ENCODE peak calls at places on chromosomes 16 and 17, in seven cellular contexts. P is iPS DF 6.9; A is esophagus squamous epithelium; C is vagina; D is CD8-positive, alpha-beta T cell; G is CD8-positive, alpha-beta memory T cell; V is cardiac muscle cell. I is an unnamed sample. For H3K4me1, the result is how much of the 10 kb centered on the place peaks cover.

GRCh38 chr16:21075252-21075651 is 75.4 kb downstream of the DNAH3 start:
- DNase-seq in P (no peak), A (no peak), C (no peak), D (no peak), G (no peak), V (peak), I (no peak)

GRCh38 chr16:89811321-89811720 is 5.1 kb downstream of the FANCA start:
- DNase-seq in P (no peak), A (no peak), C (no peak), D (no peak), G (no peak), V (no peak), I (no peak)

GRCh38 chr16:8971416-8971815 is 7.7 kb upstream of the USP7 start:
- DNase-seq in P (no peak), A (no peak), C (no peak), D (no peak), G (no peak), V (no peak), I (no peak)

GRCh38 chr16:69351309-69352027 is at the start of gene TMED6:
- DNase-seq in P (no peak), A (no peak), C (no peak), D (no peak), G (no peak), V (no peak), I (peak)

GRCh38 chr16:8924214-8924613 is 39.5 kb downstream of the USP7 start:
- DNase-seq in P (no peak), A (no peak), C (no peak), D (no peak), G (no peak), V (no peak), I (peak)

GRCh38 chr16:70663524-70664324 is 17.4 kb downstream of the IL34 start:
- DNase-seq in P (no peak), A (no peak), C (no peak), D (no peak), G (no peak), V (no peak), I (no peak)

GRCh38 chr16:51167170-51167710 is 16.2 kb upstream of the SALL1 start:
- DNase-seq in P (no peak), A (no peak), C (no peak), D (no peak), G (no peak), V (no peak), I (no peak)

GRCh38 chr17:1492249-1493206 is at the start of gene MYO1C:
- DNase-seq in P (no peak), A (no peak), C (no peak), D (no peak), G (no peak), V (no peak), I (no peak)

GRCh38 chr17:46851029-46851741 is at the start of gene WNT9B:
- DNase-seq in P (no peak), A (no peak), C (no peak), D (no peak), G (no peak), V (no peak), I (no peak)

GRCh38 chr17:71361691-71362450 is 758.9 kb upstream of the SOX9 start:
- DNase-seq in P (no peak), A (no peak), C (no peak), D (no peak), G (no peak), V (peak), I (no peak)

DNA sequence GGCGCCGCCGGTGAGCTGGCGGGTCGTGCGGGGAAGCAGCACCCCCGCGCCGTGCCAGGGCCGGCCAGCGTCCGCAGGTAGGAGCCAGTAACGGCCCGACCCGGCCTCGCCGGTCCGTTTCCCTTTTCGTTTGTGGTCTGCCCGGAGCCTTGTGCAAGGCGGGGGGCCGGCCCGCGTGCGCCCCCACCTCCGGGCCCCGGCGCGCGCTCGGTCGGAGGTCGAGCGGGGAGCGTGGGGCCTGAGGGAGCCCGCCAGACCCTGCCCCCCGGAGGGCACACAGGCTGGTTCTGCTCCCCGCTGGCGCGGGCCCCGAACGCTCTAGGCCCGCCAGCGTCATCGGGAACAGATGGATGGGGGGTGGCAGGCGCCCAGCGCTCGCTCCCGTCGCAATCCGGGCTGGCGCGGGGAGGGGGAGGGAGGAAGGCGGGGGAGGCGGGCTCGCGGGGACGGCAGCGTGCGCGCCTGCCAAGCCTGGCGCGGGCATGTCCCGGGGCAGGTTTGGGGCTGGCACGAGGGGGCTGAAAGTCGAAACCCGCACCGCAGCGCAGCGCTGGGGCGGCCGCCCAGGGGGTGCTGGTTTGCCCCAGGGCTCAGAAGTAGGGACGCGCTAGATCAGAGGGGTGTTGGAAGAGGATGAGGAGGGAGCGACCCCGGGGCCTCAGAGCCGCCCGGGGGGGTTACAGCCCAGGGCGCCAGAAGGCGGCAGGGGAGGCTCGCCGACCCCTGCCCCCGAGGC is 1.5 kb upstream of the GSE1 start:
- DNase-seq in P (no peak), A (no peak), C (no peak), D (peak), G (peak), V (peak), I (peak)
- H3K4me1 ChIP-seq in P (under half), A (half or more), C (half or more), D (half or more), G (half or more), V (half or more), I (half or more)

DNA sequence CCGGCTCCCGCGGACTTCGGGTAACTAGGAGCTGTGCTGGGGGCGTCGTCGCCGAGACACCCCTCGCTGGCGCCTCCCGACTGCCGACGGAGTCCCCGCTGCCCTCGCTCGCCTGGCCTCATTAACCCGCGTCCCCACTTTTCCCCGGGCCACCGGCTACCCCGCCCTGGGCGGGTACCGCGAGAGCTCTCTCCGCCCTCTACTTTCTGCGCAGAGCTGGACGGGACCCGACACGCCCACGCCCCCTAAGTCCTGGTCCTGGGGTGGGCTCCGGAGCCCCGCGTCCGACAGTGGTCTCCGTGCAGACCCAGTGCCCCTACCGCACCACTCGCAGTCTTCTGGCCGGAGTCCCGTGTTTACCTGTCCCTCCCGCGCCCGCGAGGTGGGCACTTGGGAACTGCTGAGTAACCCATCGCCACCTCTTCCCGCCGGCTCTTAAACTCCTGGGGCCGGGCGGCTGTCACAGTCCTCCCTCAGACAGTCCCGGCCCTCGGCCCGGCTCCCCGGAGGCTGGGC is 421 bp upstream of the TLCD1 start:
- DNase-seq in P (no peak), A (peak), C (no peak), D (peak), G (peak), V (peak), I (peak)
- H3K4me1 ChIP-seq in P (under half), A (half or more), C (under half), D (under half), G (under half), V (under half), I (half or more)

GRCh38 chr17:49231563-49231894 is 942 bp upstream of the PHOSPHO1 start:
- DNase-seq in P (no peak), A (no peak), C (no peak), D (no peak), G (no peak), V (no peak), I (no peak)
- H3K4me1 ChIP-seq in P (under half), A (under half), C (under half), D (under half), G (under half), V (under half), I (under half)

DNA sequence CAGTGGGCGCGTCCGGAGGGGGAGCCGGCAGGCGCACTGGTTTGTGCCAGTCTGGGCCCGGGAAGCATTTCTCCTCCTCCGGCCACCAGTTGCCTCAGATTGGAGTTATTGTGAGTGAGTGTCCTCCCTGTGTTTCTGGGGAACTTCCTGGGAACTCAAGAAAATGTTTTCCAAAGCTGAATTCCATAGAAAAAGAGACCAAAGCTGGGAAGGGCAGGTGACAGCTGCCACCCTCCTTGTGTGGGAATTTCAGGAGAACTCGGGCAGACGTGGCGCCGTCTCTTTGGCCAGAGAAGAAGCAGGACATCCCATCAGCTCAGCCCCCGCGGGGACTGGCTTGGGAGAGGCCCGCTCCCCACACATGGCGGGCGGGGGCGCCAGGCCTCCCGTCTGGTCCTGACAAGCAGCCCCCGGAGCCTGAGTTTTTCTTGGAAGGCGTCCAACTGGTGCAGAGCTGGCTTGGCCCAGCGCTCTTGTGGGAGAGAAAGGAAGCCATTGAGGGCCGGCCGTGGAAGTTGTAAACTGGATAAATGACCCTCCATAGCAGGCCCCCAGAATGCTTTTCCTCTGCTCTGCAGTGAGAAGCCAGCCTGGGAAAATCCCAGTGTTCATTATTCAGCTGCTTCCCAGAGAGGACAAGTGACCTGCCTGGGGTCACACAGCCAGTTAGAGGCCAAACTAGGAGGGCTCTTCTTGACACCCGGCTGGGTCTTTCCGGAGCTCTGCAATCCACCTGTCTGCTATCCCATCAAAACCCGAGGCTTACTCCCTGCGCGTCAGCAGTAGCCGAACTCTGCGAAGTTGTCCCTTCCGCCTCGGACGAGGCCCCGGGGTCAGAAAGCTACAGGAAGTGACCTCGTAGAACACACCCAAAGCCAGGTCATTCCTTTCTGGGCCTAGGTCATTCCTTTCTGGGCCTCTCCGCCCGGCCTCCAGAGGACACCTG is 39.2 kb upstream of the GSE1 start:
- DNase-seq in P (no peak), A (no peak), C (no peak), D (no peak), G (no peak), V (peak), I (no peak)
- H3K4me1 ChIP-seq in P (under half), A (half or more), C (half or more), D (half or more), G (half or more), V (half or more), I (half or more)

DNA sequence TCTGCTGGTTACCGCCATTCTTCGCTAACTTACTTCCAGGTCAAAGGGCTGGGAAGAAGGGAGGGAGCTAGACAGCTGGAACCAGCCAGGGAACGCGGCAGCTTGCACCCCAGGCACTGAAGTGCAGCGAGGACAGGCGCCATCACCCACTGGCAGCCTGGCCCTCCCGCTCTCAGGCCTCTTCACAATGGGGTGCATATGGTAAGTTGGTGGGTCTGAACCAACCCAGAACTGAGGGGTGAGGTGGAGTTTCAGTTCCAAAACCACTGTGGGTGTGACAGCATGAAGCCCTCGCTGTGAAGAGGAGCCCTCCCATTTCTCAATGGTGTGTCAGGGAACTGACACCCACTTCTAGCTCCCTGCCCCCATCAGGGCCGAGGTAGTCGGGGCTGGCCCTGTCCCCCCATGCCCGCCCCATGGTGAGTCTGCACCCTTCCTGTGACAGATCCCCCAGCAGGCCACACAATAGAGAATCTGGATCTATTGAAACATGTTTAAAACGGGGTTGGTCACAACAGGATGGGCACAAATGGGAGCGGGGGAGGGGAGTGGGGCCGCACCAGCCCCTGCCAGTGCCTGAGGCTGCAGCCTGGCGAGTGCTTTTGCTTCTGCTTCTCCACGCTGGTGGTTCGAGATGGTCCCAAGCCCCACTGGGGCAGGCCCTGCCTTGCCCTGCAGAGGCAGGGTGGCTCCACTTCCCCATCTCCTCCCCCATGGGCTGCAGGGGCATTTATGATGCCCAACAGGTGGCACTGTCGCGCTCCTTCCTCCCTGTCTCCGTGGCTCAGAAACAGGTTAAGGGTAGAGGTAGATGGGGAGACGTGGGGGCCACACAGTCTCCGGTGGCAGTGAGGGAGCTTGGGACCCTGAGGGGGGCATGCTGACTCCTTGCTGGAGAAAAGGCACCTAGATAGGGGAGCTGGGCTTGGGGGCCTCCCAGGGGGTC is 2.3 kb downstream of the LIMD2 start:
- DNase-seq in P (no peak), A (no peak), C (no peak), D (peak), G (peak), V (peak), I (peak)
- H3K4me1 ChIP-seq in P (under half), A (half or more), C (under half), D (half or more), G (under half), V (under half), I (under half)